ENCODE peak calls at places on chromosome 1, in six cellular contexts. R is CD4-positive, CD25-positive, alpha-beta regulatory T cell; T is cardiac muscle cell; J is hepatocyte; N is lung; B is HCT116. O is an unnamed sample.

GRCh38 chr1:200364831-200365230 is 45.0 kb downstream of the ZNF281 start:
- DNase-seq in R (no peak), T (no peak), J (no peak), N (no peak), B (no peak), O (no peak)

GRCh38 chr1:89199515-89199914 is 773 bp upstream of the GBP4 start:
- DNase-seq in R (no peak), T (no peak), J (no peak), N (no peak), B (no peak), O (no peak)

GRCh38 chr1:40017951-40018575 is 22.5 kb upstream of the CAP1 start:
- DNase-seq in R (no peak), T (no peak), J (no peak), N (no peak), B (no peak), O (no peak)

GRCh38 chr1:237863234-237863633 is 27.5 kb downstream of the ZP4 start:
- DNase-seq in R (no peak), T (no peak), J (no peak), N (no peak), B (no peak), O (no peak)

GRCh38 chr1:6727535-6727934 is 25.9 kb upstream of the DNAJC11 start:
- DNase-seq in R (peak; percentile 28), T (peak; percentile 73), J (peak; percentile 66), N (peak; percentile 38), B (peak; percentile 71), O (no peak)

GRCh38 chr1:36089393-36090121 is 865 bp downstream of the ADPRS start:
- DNase-seq in R (no peak), T (peak; percentile 37), J (peak; percentile 59), N (no peak), B (no peak), O (no peak)

GRCh38 chr1:37071829-37072228 is 37.5 kb upstream of the GRIK3 start:
- DNase-seq in R (no peak), T (peak; percentile 60), J (peak; percentile 74), N (no peak), B (no peak), O (no peak)

GRCh38 chr1:65027699-65028358 is 61.5 kb upstream of the JAK1 start:
- DNase-seq in R (no peak), T (no peak), J (no peak), N (peak; percentile 70), B (no peak), O (peak; percentile 14)

GRCh38 chr1:155218854-155219591 is 10.5 kb downstream of the MTX1 start:
- DNase-seq in R (no peak), T (peak; percentile 79), J (peak; percentile 70), N (peak; percentile 75), B (peak; percentile 71), O (no peak)

GRCh38 chr1:155223017-155223416 is 14.5 kb downstream of the MTX1 start:
- DNase-seq in R (no peak), T (no peak), J (no peak), N (no peak), B (no peak), O (no peak)

GRCh38 chr1:155220566-155220965 is 12.1 kb downstream of the MTX1 start:
- DNase-seq in R (no peak), T (no peak), J (no peak), N (no peak), B (no peak), O (no peak)

GRCh38 chr1:155219592-155220031 is 11.1 kb downstream of the MTX1 start:
- DNase-seq in R (no peak), T (peak; percentile 55), J (peak; percentile 50), N (peak; percentile 45), B (no peak), O (no peak)
- H3K27ac ChIP-seq in R (no peak overlapping the region), T (peak overlapping the region; percentile 23), J (peak overlapping the region; percentile 82), N (no peak overlapping the region), B (peak overlapping the region; percentile 28), O (peak overlapping the region; percentile 85)

GRCh38 chr1:20037877-20038276 is 32.1 kb upstream of the PLA2G5 start:
- DNase-seq in R (no peak), T (no peak), J (no peak), N (no peak), B (no peak), O (peak; percentile 6)
- H3K27ac ChIP-seq in R (no peak overlapping the region), T (no peak overlapping the region), J (no peak overlapping the region), N (peak overlapping the region; percentile 1), B (no peak overlapping the region), O (no peak overlapping the region)

DNA sequence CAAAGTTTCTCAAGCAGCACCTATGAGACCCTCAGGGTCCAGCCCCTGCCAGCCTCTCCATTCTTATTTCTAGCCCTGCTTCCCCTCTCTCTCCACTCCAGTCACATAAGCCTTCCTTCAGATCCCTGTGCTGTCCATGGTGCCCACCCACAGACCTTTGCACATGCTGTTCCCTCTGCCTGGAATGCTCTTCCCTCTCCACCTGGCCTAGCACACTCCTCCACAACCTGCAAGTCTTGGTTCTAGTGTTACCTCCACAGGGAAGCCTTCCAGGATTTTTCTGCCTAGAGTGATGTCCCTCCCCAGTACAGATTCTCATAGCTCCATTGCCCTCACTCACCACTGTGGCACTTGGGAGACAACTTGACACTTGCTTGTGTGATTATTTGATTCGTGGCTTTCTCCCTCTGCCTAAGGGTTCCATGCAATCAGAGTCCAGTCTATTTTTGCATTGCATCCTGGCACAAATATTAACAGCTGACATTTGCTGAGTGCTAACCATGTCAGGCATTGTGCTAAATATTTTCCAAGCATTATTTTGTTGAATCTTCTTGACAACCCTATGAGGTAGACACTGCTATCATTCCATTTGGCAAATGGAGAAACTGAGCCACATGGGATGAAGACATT is 127.3 kb downstream of the SYF2 start:
- DNase-seq in R (no peak), T (no peak), J (no peak), N (no peak), B (no peak), O (no peak)
- H3K27ac ChIP-seq in R (no peak overlapping the region), T (no peak overlapping the region), J (no peak overlapping the region), N (no peak overlapping the region), B (no peak overlapping the region), O (no peak overlapping the region)

GRCh38 chr1:229035748-229036082 is 235.2 kb upstream of the RAB4A start:
- DNase-seq in R (no peak), T (no peak), J (no peak), N (no peak), B (no peak), O (no peak)
- H3K27ac ChIP-seq in R (no peak overlapping the region), T (no peak overlapping the region), J (no peak overlapping the region), N (no peak overlapping the region), B (no peak overlapping the region), O (no peak overlapping the region)

GRCh38 chr1:99601709-99602403 is 44.1 kb upstream of the PALMD start:
- DNase-seq in R (no peak), T (no peak), J (no peak), N (no peak), B (no peak), O (no peak)
- H3K27ac ChIP-seq in R (no peak overlapping the region), T (no peak overlapping the region), J (no peak overlapping the region), N (peak overlapping the region; percentile 33), B (no peak overlapping the region), O (no peak overlapping the region)

DNA sequence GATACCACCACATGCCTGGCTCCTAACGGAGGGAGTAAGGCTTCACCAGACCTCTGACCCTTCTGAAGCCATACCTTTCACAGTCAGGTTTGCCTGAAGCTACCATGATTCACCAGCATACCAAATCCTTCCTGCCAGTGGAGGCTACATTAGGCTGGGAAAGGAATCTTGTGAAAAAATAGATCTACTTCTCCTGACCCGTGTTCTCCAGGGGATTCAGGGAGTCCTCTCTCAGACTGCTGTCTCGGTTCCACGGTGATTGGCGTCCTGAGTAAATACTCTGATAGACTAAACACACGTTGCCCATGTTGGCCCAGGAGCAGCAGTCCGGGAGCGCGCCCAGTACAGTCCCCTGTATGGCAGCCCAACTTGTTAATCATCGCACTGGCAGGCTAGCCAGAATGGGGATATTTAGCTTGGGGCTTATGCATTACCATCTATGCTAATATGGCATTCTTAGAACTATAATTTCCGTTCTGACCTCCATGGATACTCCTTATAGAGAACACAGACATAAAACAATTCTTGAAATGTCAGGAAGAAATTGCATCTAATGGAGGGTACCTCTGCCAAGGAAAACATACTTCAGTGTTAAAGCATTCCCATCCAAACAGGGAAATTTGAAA is 173.2 kb downstream of the ROR1 start:
- DNase-seq in R (no peak), T (no peak), J (no peak), N (no peak), B (no peak), O (no peak)
- H3K27ac ChIP-seq in R (no peak overlapping the region), T (no peak overlapping the region), J (no peak overlapping the region), N (no peak overlapping the region), B (no peak overlapping the region), O (peak overlapping the region; percentile 35)

GRCh38 chr1:50977575-50978143 is 7.6 kb downstream of the CDKN2C start:
- DNase-seq in R (no peak), T (peak; percentile 47), J (peak; percentile 41), N (peak; percentile 53), B (no peak), O (no peak)
- H3K27ac ChIP-seq in R (peak overlapping the region; percentile 41), T (no peak overlapping the region), J (no peak overlapping the region), N (peak overlapping the region; percentile 100), B (peak overlapping the region; percentile 50), O (no peak overlapping the region)